ENCODE peak calls at places on chromosomes 4 and X, in seven cellular contexts. A is activated CD4-positive, CD25-positive, alpha-beta regulatory T cell; Y is activated T-helper 1 cell treated with anti-CD3 and anti-CD28 coated beads, Interleukin-12 subunit alpha, Interleukin-12 subunit beta, Interleukin-2, Interleukin-4 antibody, amounts not matched to agents 30 ng/mL and 10 ng/mL and 1 ng/mL, durations not matched to agents 14 hours and 24 hours and 36 hours; D is pancreas; C is A673; E is DMS153; U is activated T-helper 9 cell treated with anti-CD3 and anti-CD28 coated beads, Interleukin-2, amount 50 U/mL, for 16 hours. Z is an unnamed sample.

GRCh38 chr4:77156912-77157858 is at the start of gene CCNG2:
- DNase-seq in Y (peak; percentile 82), U (peak; percentile 69), D (peak; percentile 87), A (peak; percentile 61), C (peak; percentile 93), E (peak; percentile 94), Z (peak; percentile 97)

GRCh38 chrX:149570668-149571067 is 16.6 kb downstream of the MAGEA9B start:
- DNase-seq in Y (no peak), A (no peak), D (no peak), U (no peak), E (no peak), C (no peak), Z (peak; percentile 83)

GRCh38 chr4:2914220-2915126 is 48.7 kb downstream of the NOP14 start:
- DNase-seq in D (no peak), E (no peak), Y (no peak), C (no peak), U (no peak), A (no peak), Z (no peak)

GRCh38 chr4:21742326-21742725 is 206.2 kb downstream of the KCNIP4 start:
- DNase-seq in D (no peak), A (no peak), E (no peak), C (no peak), Y (no peak), U (no peak), Z (peak; percentile 37)

GRCh38 chr4:165522049-165522448 is 143.2 kb downstream of the CPE start:
- DNase-seq in U (no peak), C (no peak), E (no peak), Y (no peak), A (no peak), D (no peak), Z (no peak)

GRCh38 chr4:154757713-154758112 is 13.9 kb downstream of the LRAT start:
- DNase-seq in E (no peak), U (no peak), C (no peak), D (no peak), A (no peak), Y (no peak), Z (no peak)

GRCh38 chr4:165111906-165112257 is 778 bp downstream of the TMEM192 start:
- DNase-seq in Y (no peak), E (no peak), C (no peak), A (no peak), U (no peak), D (no peak), Z (no peak)

GRCh38 chr4:85603437-85604336 is 128.7 kb downstream of the ARHGAP24 start:
- DNase-seq in U (no peak), A (no peak), Y (no peak), D (no peak), C (peak; percentile 64), E (peak; percentile 49), Z (peak; percentile 13)

GRCh38 chr4:138668309-138668708 is 347.3 kb upstream of the NOCT start:
- DNase-seq in D (no peak), U (no peak), Y (no peak), A (no peak), C (no peak), E (no peak), Z (no peak)

GRCh38 chr4:104491396-104491821 is 3.3 kb downstream of the CXXC4 start:
- DNase-seq in Y (no peak), D (peak; percentile 46), E (peak; percentile 7), U (peak; percentile 14), C (peak; percentile 75), A (no peak), Z (peak; percentile 38)

GRCh38 chr4:6360385-6360784 is 90.7 kb downstream of the WFS1 start:
- DNase-seq in A (no peak), D (no peak), U (no peak), E (no peak), Y (no peak), C (no peak), Z (no peak)

GRCh38 chr4:3255611-3256186 is 6.7 kb downstream of the MSANTD1 start:
- DNase-seq in A (no peak), C (no peak), D (peak; percentile 10), Y (no peak), E (no peak), U (no peak), Z (no peak)

GRCh38 chrX:47662144-47662657 is 3.2 kb upstream of the UXT start:
- DNase-seq in C (peak; percentile 66), A (no peak), E (no peak), U (no peak), D (no peak), Y (no peak), Z (peak; percentile 71)

GRCh38 chr4:165048170-165048569 is 5.5 kb upstream of the TRIM75 start:
- DNase-seq in Y (no peak), E (no peak), C (no peak), D (no peak), U (no peak), A (no peak), Z (no peak)

GRCh38 chr4:6719611-6720179 is 3.7 kb downstream of the BLOC1S4 start:
- DNase-seq in U (no peak), D (no peak), Y (no peak), A (no peak), E (no peak), C (no peak), Z (no peak)

GRCh38 chr4:1215347-1216075 is 33.4 kb downstream of the CTBP1 start:
- DNase-seq in Y (no peak), A (no peak), D (no peak), U (no peak), C (no peak), E (no peak), Z (no peak)

GRCh38 chrX:102712967-102713677 is 874 bp downstream of the GPRASP2 start:
- DNase-seq in D (peak; percentile 62), A (no peak), Y (no peak), C (peak; percentile 59), U (no peak), E (peak; percentile 10), Z (peak; percentile 69)

GRCh38 chr4:158259955-158260575 is 49.8 kb downstream of the TMEM144 start:
- DNase-seq in U (no peak), E (no peak), A (no peak), C (peak; percentile 71), D (no peak), Y (no peak), Z (peak; percentile 83)

GRCh38 chrX:131405497-131405896 is 116.4 kb upstream of the IGSF1 start:
- DNase-seq in A (no peak), D (no peak), C (peak; percentile 10), Y (no peak), E (no peak), U (no peak), Z (no peak)

GRCh38 chr4:73450398-73451004 is 14.5 kb downstream of the AFP start:
- DNase-seq in Y (no peak), E (peak; percentile 66), U (no peak), C (peak; percentile 14), A (no peak), D (peak; percentile 64), Z (peak; percentile 81)

GRCh38 chrX:137194164-137194563 is 160.4 kb upstream of the GPR101 start:
- DNase-seq in D (no peak), C (peak; percentile 64), A (no peak), Y (peak; percentile 1), E (peak; percentile 21), U (no peak), Z (peak; percentile 23)

GRCh38 chrX:103061486-103061885 is 2.5 kb downstream of the BEX1 start:
- DNase-seq in Y (no peak), U (no peak), E (no peak), C (no peak), D (no peak), A (no peak), Z (no peak)

GRCh38 chrX:40096395-40097091 is 1.2 kb downstream of the BCOR start:
- DNase-seq in E (no peak), C (no peak), U (peak; percentile 70), Y (peak; percentile 69), D (peak; percentile 58), A (peak; percentile 22), Z (peak; percentile 67)

GRCh38 chr4:146342600-146343192 is 128.4 kb downstream of the REELD1 start:
- DNase-seq in Y (no peak), E (no peak), C (peak; percentile 77), A (no peak), U (no peak), D (no peak), Z (peak; percentile 81)

GRCh38 chr4:12439633-12440305 is 1011.1 kb upstream of the HS3ST1 start:
- DNase-seq in C (no peak), D (no peak), A (no peak), U (no peak), E (no peak), Y (no peak), Z (no peak)

GRCh38 chrX:72274526-72274925 is 2.5 kb downstream of the RPS4X start:
- DNase-seq in U (no peak), E (no peak), C (no peak), Y (no peak), A (no peak), D (no peak), Z (no peak)

GRCh38 chr4:105058177-105058812 is 88.4 kb upstream of the TET2 start:
- DNase-seq in C (no peak), U (no peak), D (no peak), A (no peak), Y (no peak), E (no peak), Z (peak; percentile 13)

GRCh38 chr4:87498446-87498900 is 30.7 kb downstream of the SPARCL1 start:
- DNase-seq in D (no peak), C (no peak), U (no peak), Y (no peak), A (no peak), E (no peak), Z (peak; percentile 74)

GRCh38 chrX:47091149-47091775 is 13.0 kb downstream of the RGN start:
- DNase-seq in C (no peak), U (no peak), D (no peak), E (no peak), Y (no peak), A (no peak), Z (peak; percentile 56)

GRCh38 chr4:30656828-30657227 is 63.3 kb upstream of the PCDH7 start:
- DNase-seq in U (no peak), C (no peak), D (no peak), A (no peak), E (no peak), Y (no peak), Z (no peak)